ENCODE peak calls at places on chromosome 5, in four cellular contexts. One of them, this sample, is unnamed. For H3K4me1, the result is how much of the 10 kb centered on the place peaks cover.

GRCh38 chr5:113081881-113082546 is 105.4 kb downstream of the DCP2 start:
- DNase-seq in A549: no peak
- DNase-seq in ascending aorta: no peak
- DNase-seq in CD4-positive, alpha-beta memory T cell: no peak
- DNase-seq in this sample: no peak

GRCh38 chr5:45695011-45695667 is 1.0 kb downstream of the HCN1 start:
- DNase-seq in ascending aorta: no peak
- DNase-seq in A549: no peak
- DNase-seq in CD4-positive, alpha-beta memory T cell: no peak
- DNase-seq in this sample: no peak

GRCh38 chr5:16179936-16180788 is 571 bp upstream of the MARCHF11 start:
- DNase-seq in A549: no peak
- DNase-seq in CD4-positive, alpha-beta memory T cell: no peak
- DNase-seq in ascending aorta: no peak
- DNase-seq in this sample: no peak

GRCh38 chr5:154626876-154627552 is 128.2 kb upstream of the LARP1 start:
- DNase-seq in ascending aorta: no peak
- DNase-seq in A549: no peak
- DNase-seq in CD4-positive, alpha-beta memory T cell: no peak
- DNase-seq in this sample: no peak

GRCh38 chr5:142283304-142283703 is 41.5 kb downstream of the SPRY4 start:
- DNase-seq in CD4-positive, alpha-beta memory T cell: no peak
- DNase-seq in A549: no peak
- DNase-seq in ascending aorta: no peak
- DNase-seq in this sample: no peak

GRCh38 chr5:73938280-73938937 is 312.4 kb downstream of the ARHGEF28 start:
- DNase-seq in ascending aorta: no peak
- DNase-seq in CD4-positive, alpha-beta memory T cell: no peak
- DNase-seq in A549: peak
- DNase-seq in this sample: peak

GRCh38 chr5:63055421-63055820 is 476.8 kb downstream of the LRRC70 start:
- DNase-seq in CD4-positive, alpha-beta memory T cell: no peak
- DNase-seq in ascending aorta: no peak
- DNase-seq in A549: no peak
- DNase-seq in this sample: no peak

GRCh38 chr5:132104561-132104960 is 31.0 kb downstream of the CSF2 start:
- DNase-seq in CD4-positive, alpha-beta memory T cell: no peak
- DNase-seq in ascending aorta: no peak
- DNase-seq in A549: no peak
- DNase-seq in this sample: no peak

GRCh38 chr5:138282918-138283742 is 8.7 kb upstream of the GFRA3 start:
- DNase-seq in ascending aorta: no peak
- DNase-seq in A549: peak
- DNase-seq in CD4-positive, alpha-beta memory T cell: no peak
- DNase-seq in this sample: peak

GRCh38 chr5:120604898-120605297 is 140.8 kb downstream of the PRR16 start:
- DNase-seq in A549: no peak
- DNase-seq in CD4-positive, alpha-beta memory T cell: no peak
- DNase-seq in ascending aorta: no peak
- DNase-seq in this sample: peak

GRCh38 chr5:67020231-67020630 is 176.4 kb downstream of the CD180 start:
- DNase-seq in CD4-positive, alpha-beta memory T cell: no peak
- DNase-seq in ascending aorta: no peak
- DNase-seq in A549: no peak
- DNase-seq in this sample: no peak

GRCh38 chr5:142866563-142867275 is 96.5 kb downstream of the ARHGAP26 start:
- DNase-seq in A549: peak
- DNase-seq in CD4-positive, alpha-beta memory T cell: peak
- DNase-seq in ascending aorta: no peak
- DNase-seq in this sample: peak

GRCh38 chr5:125199373-125199772 is 452.9 kb upstream of the ZNF608 start:
- DNase-seq in ascending aorta: no peak
- DNase-seq in CD4-positive, alpha-beta memory T cell: no peak
- DNase-seq in A549: no peak
- DNase-seq in this sample: no peak

GRCh38 chr5:125202353-125202752 is 455.9 kb upstream of the ZNF608 start:
- DNase-seq in CD4-positive, alpha-beta memory T cell: no peak
- DNase-seq in ascending aorta: no peak
- DNase-seq in A549: no peak
- DNase-seq in this sample: no peak

GRCh38 chr5:125203039-125203438 is 456.6 kb upstream of the ZNF608 start:
- DNase-seq in ascending aorta: no peak
- DNase-seq in CD4-positive, alpha-beta memory T cell: no peak
- DNase-seq in A549: no peak
- DNase-seq in this sample: no peak

GRCh38 chr5:125199968-125200841 is 453.8 kb upstream of the ZNF608 start:
- DNase-seq in ascending aorta: no peak
- DNase-seq in CD4-positive, alpha-beta memory T cell: no peak
- DNase-seq in A549: no peak
- DNase-seq in this sample: no peak

DNA sequence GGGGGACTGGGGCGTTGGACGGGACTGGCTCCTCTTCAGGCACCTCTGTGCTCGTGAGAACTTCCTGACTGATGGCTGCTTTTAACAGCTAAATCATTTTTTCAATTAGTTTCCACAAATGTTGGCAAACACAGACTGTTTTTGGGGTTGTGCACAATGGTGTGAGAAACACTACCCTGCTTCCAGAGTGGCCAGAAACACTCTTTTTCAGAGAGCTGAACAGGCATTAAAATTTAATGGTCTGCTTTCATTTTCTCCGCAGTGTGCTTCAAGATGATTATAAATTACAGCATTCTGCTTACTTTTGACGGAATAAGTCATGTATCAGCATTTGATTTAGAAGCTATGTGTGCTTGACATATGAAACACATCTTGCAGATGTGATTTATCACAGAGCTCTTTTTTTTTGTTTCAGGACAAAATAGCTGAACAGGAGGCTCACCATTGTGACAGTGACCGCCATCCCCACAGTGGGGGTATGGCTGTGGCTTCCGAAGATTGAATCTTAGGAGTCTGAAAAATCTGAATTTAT is 454.5 kb upstream of the ZNF608 start:
- DNase-seq in A549: no peak
- DNase-seq in ascending aorta: no peak
- DNase-seq in CD4-positive, alpha-beta memory T cell: no peak
- DNase-seq in this sample: no peak
- H3K4me3 ChIP-seq in A549: peak
- H3K4me3 ChIP-seq in ascending aorta: peak
- H3K4me3 ChIP-seq in CD4-positive, alpha-beta memory T cell: no peak
- H3K4me3 ChIP-seq in this sample: no peak

GRCh38 chr5:150780180-150780692 is 1.7 kb downstream of the SMIM3 start:
- DNase-seq in ascending aorta: peak
- DNase-seq in A549: no peak
- DNase-seq in CD4-positive, alpha-beta memory T cell: no peak
- DNase-seq in this sample: no peak

GRCh38 chr5:150778103-150778516 is 447 bp upstream of the SMIM3 start:
- DNase-seq in A549: no peak
- DNase-seq in CD4-positive, alpha-beta memory T cell: no peak
- DNase-seq in ascending aorta: no peak
- DNase-seq in this sample: peak

GRCh38 chr5:150780816-150781221 is 2.3 kb downstream of the SMIM3 start:
- DNase-seq in ascending aorta: no peak
- DNase-seq in A549: no peak
- DNase-seq in CD4-positive, alpha-beta memory T cell: no peak
- DNase-seq in this sample: no peak

GRCh38 chr5:150778517-150779396 is at the start of gene SMIM3:
- DNase-seq in ascending aorta: peak
- DNase-seq in CD4-positive, alpha-beta memory T cell: peak
- DNase-seq in A549: peak
- DNase-seq in this sample: peak

GRCh38 chr5:150779397-150780179 is 1.0 kb downstream of the SMIM3 start:
- DNase-seq in A549: no peak
- DNase-seq in CD4-positive, alpha-beta memory T cell: no peak
- DNase-seq in ascending aorta: no peak
- DNase-seq in this sample: no peak
- H3K4me1 ChIP-seq in A549: under half
- H3K4me1 ChIP-seq in CD4-positive, alpha-beta memory T cell: half or more
- H3K4me1 ChIP-seq in ascending aorta: under half
- H3K4me1 ChIP-seq in this sample: under half

DNA sequence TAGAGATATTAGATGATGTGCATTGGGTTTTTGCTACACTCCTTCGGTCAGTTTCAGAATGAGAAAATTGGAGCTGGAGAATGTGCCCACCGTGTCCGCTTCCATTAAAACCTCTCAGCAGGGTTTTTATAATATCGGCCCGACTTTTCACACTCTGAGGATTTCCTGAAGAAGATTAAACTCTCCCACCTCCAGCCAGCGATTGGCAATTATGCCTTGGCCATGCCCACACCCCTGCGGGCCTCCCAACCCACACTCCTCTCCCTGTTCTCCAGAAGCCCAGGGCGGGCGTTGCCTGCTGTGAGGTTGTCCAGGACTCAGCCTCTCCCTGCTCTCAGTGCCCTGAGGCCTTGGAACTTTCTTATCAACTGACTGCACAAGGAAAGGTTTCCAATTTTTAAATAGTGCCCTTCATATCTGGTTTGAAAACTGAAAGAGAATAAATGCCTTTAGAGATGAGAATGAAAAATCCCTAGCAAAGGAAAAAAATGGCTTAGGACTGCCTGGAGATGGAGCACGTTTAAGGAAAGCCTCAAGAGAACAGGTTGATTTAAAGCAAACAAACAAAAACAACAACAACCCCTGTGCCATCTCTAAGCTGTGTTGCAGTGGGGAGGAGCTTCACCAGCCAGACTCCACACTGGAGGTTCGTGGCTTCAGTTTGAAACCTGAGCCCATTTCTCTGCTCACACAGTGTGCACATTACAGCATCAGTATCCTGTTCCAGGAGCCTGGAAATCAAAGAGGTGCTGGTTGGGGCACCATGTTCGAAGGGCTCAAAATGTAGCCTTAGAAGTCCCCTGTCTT is 292.9 kb downstream of the NSG2 start:
- DNase-seq in A549: no peak
- DNase-seq in CD4-positive, alpha-beta memory T cell: no peak
- DNase-seq in ascending aorta: no peak
- DNase-seq in this sample: no peak
- H3K4me3 ChIP-seq in A549: no peak
- H3K4me3 ChIP-seq in CD4-positive, alpha-beta memory T cell: no peak
- H3K4me3 ChIP-seq in ascending aorta: no peak
- H3K4me3 ChIP-seq in this sample: no peak

GRCh38 chr5:168313596-168314204 is 22.3 kb downstream of the WWC1 start:
- DNase-seq in CD4-positive, alpha-beta memory T cell: no peak
- DNase-seq in A549: no peak
- DNase-seq in ascending aorta: no peak
- DNase-seq in this sample: no peak

GRCh38 chr5:168311061-168311566 is 19.7 kb downstream of the WWC1 start:
- DNase-seq in CD4-positive, alpha-beta memory T cell: no peak
- DNase-seq in A549: no peak
- DNase-seq in ascending aorta: no peak
- DNase-seq in this sample: no peak

GRCh38 chr5:168315416-168315990 is 24.1 kb downstream of the WWC1 start:
- DNase-seq in ascending aorta: no peak
- DNase-seq in A549: no peak
- DNase-seq in CD4-positive, alpha-beta memory T cell: no peak
- DNase-seq in this sample: no peak

GRCh38 chr5:168314735-168315411 is 23.4 kb downstream of the WWC1 start:
- DNase-seq in ascending aorta: no peak
- DNase-seq in CD4-positive, alpha-beta memory T cell: no peak
- DNase-seq in A549: peak
- DNase-seq in this sample: peak

GRCh38 chr5:168312606-168313297 is 21.3 kb downstream of the WWC1 start:
- DNase-seq in A549: no peak
- DNase-seq in CD4-positive, alpha-beta memory T cell: no peak
- DNase-seq in ascending aorta: no peak
- DNase-seq in this sample: no peak
- H3K4me1 ChIP-seq in A549: half or more
- H3K4me1 ChIP-seq in CD4-positive, alpha-beta memory T cell: under half
- H3K4me1 ChIP-seq in ascending aorta: under half
- H3K4me1 ChIP-seq in this sample: half or more

GRCh38 chr5:180813418-180813817 is 10.8 kb upstream of the MGAT1 start:
- DNase-seq in A549: no peak
- DNase-seq in ascending aorta: peak
- DNase-seq in CD4-positive, alpha-beta memory T cell: no peak
- DNase-seq in this sample: no peak
- H3K4me3 ChIP-seq in A549: no peak
- H3K4me3 ChIP-seq in ascending aorta: no peak
- H3K4me3 ChIP-seq in CD4-positive, alpha-beta memory T cell: no peak
- H3K4me3 ChIP-seq in this sample: no peak

GRCh38 chr5:96930589-96930988 is 5.3 kb upstream of the LNPEP start:
- DNase-seq in ascending aorta: no peak
- DNase-seq in A549: no peak
- DNase-seq in CD4-positive, alpha-beta memory T cell: no peak
- DNase-seq in this sample: no peak
- H3K4me1 ChIP-seq in ascending aorta: under half
- H3K4me1 ChIP-seq in A549: under half
- H3K4me1 ChIP-seq in CD4-positive, alpha-beta memory T cell: under half
- H3K4me1 ChIP-seq in this sample: under half

GRCh38 chr5:963673-964531 is 44.7 kb upstream of the NKD2 start:
- DNase-seq in CD4-positive, alpha-beta memory T cell: peak
- DNase-seq in A549: no peak
- DNase-seq in ascending aorta: no peak
- DNase-seq in this sample: peak
- H3K4me3 ChIP-seq in CD4-positive, alpha-beta memory T cell: no peak
- H3K4me3 ChIP-seq in A549: no peak
- H3K4me3 ChIP-seq in ascending aorta: no peak
- H3K4me3 ChIP-seq in this sample: no peak

DNA sequence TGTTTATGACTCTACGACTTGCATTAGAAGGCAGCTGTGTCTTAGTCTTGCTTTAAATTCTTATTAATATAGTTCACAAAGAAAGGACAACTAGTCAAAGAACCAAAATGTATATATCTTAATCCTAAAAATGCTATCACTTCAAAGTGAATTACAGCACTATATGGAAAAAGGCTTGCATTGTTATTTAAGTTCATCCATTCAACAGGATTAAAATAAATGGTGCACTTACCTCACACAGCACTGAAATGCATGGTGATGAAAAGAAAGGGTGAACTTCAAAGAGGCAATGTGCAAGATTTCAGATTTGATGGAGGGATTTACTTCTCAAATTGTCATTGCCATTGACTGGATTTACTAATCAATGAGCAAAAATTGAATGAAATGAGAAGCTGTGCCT is 344.4 kb upstream of the NUDT12 start:
- DNase-seq in CD4-positive, alpha-beta memory T cell: no peak
- DNase-seq in ascending aorta: no peak
- DNase-seq in A549: no peak
- DNase-seq in this sample: no peak
- H3K4me1 ChIP-seq in CD4-positive, alpha-beta memory T cell: under half
- H3K4me1 ChIP-seq in ascending aorta: under half
- H3K4me1 ChIP-seq in A549: under half
- H3K4me1 ChIP-seq in this sample: under half

GRCh38 chr5:168290902-168291280 is 554 bp upstream of the WWC1 start:
- DNase-seq in ascending aorta: no peak
- DNase-seq in CD4-positive, alpha-beta memory T cell: no peak
- DNase-seq in A549: no peak
- DNase-seq in this sample: no peak
- H3K4me3 ChIP-seq in ascending aorta: no peak
- H3K4me3 ChIP-seq in CD4-positive, alpha-beta memory T cell: no peak
- H3K4me3 ChIP-seq in A549: peak
- H3K4me3 ChIP-seq in this sample: peak

GRCh38 chr5:133829786-133830185 is 138.6 kb downstream of the C5orf15 start:
- DNase-seq in ascending aorta: no peak
- DNase-seq in CD4-positive, alpha-beta memory T cell: no peak
- DNase-seq in A549: no peak
- DNase-seq in this sample: no peak
- H3K4me1 ChIP-seq in ascending aorta: under half
- H3K4me1 ChIP-seq in CD4-positive, alpha-beta memory T cell: under half
- H3K4me1 ChIP-seq in A549: under half
- H3K4me1 ChIP-seq in this sample: under half

This sample was measured in SJSA1.